ENCODE peak calls at places on chromosomes 13 and 19, in six cellular contexts. V is GM12878, X is K562, B is upper lobe of left lung, M is HepG2, L is A549. E is an unnamed sample.

GRCh38 chr19:34041922-34042521 is 130.3 kb upstream of the LSM14A start:
- ATAC-seq in L (peak; percentile 93), B (no peak), X (peak; percentile 88), V (peak; percentile 78), M (peak; percentile 78), E (no peak)

GRCh38 chr19:48186541-48186991 is 16.1 kb downstream of the ZSWIM9 start:
- ATAC-seq in X (no peak), V (peak; percentile 86), L (no peak), B (no peak), M (no peak), E (no peak)

GRCh38 chr13:110873639-110874507 is 41.0 kb downstream of the ANKRD10 start:
- ATAC-seq in X (no peak), B (no peak), M (no peak), L (no peak), V (no peak), E (no peak)

GRCh38 chr13:20227730-20228129 is 4.4 kb downstream of the GJB6 start:
- ATAC-seq in M (no peak), X (no peak), V (no peak), B (no peak), L (no peak), E (no peak)

GRCh38 chr19:1512671-1513491 is at the start of gene ADAMTSL5:
- ATAC-seq in V (peak; percentile 87), M (peak; percentile 65), L (peak; percentile 68), X (peak; percentile 87), B (no peak), E (peak; percentile 79)

GRCh38 chr13:41645313-41645712 is 188.0 kb downstream of the RGCC start:
- ATAC-seq in B (no peak), V (no peak), X (no peak), L (peak; percentile 39), M (peak; percentile 22), E (peak; percentile 91)

GRCh38 chr19:18737954-18738351 is 53.2 kb downstream of the COMP start:
- ATAC-seq in X (no peak), B (no peak), L (no peak), M (peak; percentile 68), V (no peak), E (no peak)

GRCh38 chr19:38661996-38662395 is 14.5 kb downstream of the ACTN4 start:
- ATAC-seq in X (no peak), L (no peak), B (peak; percentile 4), V (no peak), M (no peak), E (no peak)

GRCh38 chr13:38998739-38999138 is 8.1 kb upstream of the STOML3 start:
- ATAC-seq in X (peak; percentile 96), V (no peak), L (no peak), M (no peak), B (no peak), E (no peak)

GRCh38 chr13:58573742-58574141 is 942.2 kb downstream of the PCDH17 start:
- ATAC-seq in B (no peak), V (no peak), X (no peak), L (no peak), M (no peak), E (no peak)

GRCh38 chr13:86840250-86841191 is 830.6 kb upstream of the SLITRK5 start:
- ATAC-seq in B (peak; percentile 67), X (no peak), M (peak; percentile 81), L (no peak), V (no peak), E (peak; percentile 46)

GRCh38 chr19:51824603-51825002 is 29.6 kb downstream of the FPR3 start:
- ATAC-seq in L (no peak), M (no peak), V (no peak), X (no peak), B (peak; percentile 66), E (peak; percentile 48)

GRCh38 chr13:21825186-21825585 is 154.3 kb downstream of the FGF9 start:
- ATAC-seq in X (no peak), V (no peak), L (no peak), M (peak; percentile 83), B (no peak), E (no peak)

GRCh38 chr13:105655046-105655445 is 880.4 kb downstream of the EFNB2 start:
- ATAC-seq in B (no peak), L (no peak), V (no peak), M (no peak), X (no peak), E (no peak)

GRCh38 chr19:45320997-45321775 is 1.5 kb downstream of the CKM start:
- ATAC-seq in M (no peak), B (no peak), X (no peak), L (no peak), V (no peak), E (no peak)

GRCh38 chr19:13225085-13225484 is 74.9 kb downstream of the IER2 start:
- ATAC-seq in L (no peak), V (no peak), M (no peak), X (no peak), B (no peak), E (no peak)

GRCh38 chr13:24684600-24684998 is 4.4 kb downstream of the ATP12A start:
- ATAC-seq in M (no peak), B (no peak), L (no peak), X (no peak), V (peak; percentile 79), E (no peak)

GRCh38 chr13:40631605-40632004 is 34.8 kb downstream of the FOXO1 start:
- ATAC-seq in X (no peak), L (no peak), V (peak; percentile 52), M (no peak), B (no peak), E (no peak)

GRCh38 chr19:8483165-8483564 is 19.3 kb downstream of the PRAM1 start:
- ATAC-seq in M (no peak), X (no peak), B (no peak), L (no peak), V (no peak), E (no peak)

GRCh38 chr19:8478605-8479004 is 23.8 kb downstream of the PRAM1 start:
- ATAC-seq in V (no peak), M (no peak), B (no peak), L (no peak), X (no peak), E (no peak)

GRCh38 chr19:8481616-8482015 is 20.8 kb downstream of the PRAM1 start:
- ATAC-seq in X (no peak), M (no peak), L (no peak), B (no peak), V (no peak), E (no peak)

GRCh38 chr19:8482696-8483095 is 19.7 kb downstream of the PRAM1 start:
- ATAC-seq in M (no peak), X (no peak), L (no peak), B (no peak), V (no peak), E (no peak)

DNA sequence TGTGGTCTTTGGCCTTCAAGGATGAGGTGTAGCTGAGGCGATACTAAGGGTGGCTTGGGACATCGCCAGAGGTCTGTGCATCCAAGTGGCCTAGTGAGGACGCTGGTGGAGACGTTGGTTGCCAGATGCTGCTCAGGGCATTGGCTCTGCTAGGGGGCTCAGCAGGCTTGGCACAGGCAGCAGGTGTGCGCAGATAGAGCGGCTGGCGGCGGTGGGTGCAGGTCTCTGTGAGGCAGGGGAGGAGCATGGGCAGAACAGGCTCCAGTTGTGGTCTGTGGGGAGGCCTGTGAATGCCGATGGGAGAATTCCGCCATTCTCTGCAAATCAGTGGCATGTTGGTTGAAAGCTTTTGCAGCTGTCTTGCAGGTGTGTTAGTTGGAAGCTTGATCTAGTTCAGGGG is 21.2 kb downstream of the PRAM1 start:
- ATAC-seq in L (no peak), B (no peak), X (no peak), M (no peak), V (no peak), E (no peak)
- H3K4me3 ChIP-seq in L (no peak overlapping the region), B (no peak overlapping the region), X (no peak overlapping the region), M (no peak overlapping the region), V (no peak overlapping the region), E (no peak overlapping the region)

DNA sequence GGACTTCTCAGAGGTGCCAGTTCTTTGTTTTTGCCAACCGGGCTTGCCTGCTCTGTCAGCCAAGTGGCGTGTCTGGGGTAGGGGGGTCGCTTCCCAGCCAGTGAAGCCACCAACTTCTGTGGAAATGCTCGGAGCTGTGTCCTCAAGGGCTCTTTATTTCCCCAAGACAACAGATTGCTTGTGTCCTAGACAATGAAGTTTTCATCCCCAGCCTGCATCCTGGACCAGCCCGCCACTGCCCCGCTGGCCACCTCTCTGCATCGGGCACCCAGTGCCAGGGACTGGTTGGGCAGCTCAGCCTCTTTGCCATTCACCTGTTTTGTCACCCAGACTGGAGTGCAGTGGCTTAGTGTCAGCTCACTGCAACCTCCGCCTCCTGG is 3.7 kb downstream of the RAB11B start:
- ATAC-seq in V (no peak), X (no peak), L (no peak), M (no peak), B (no peak), E (no peak)
- H3K27ac ChIP-seq in V (no peak overlapping the region), X (no peak overlapping the region), L (peak overlapping the region; percentile 78), M (peak overlapping the region; percentile 74), B (peak overlapping the region; percentile 100), E (no peak overlapping the region)

GRCh38 chr19:40274585-40275544 is 10.3 kb downstream of the AKT2 start:
- ATAC-seq in X (peak; percentile 57), B (no peak), M (no peak), V (peak; percentile 80), L (no peak), E (no peak)

GRCh38 chr19:40270362-40271089 is 14.6 kb downstream of the AKT2 start:
- ATAC-seq in M (no peak), L (no peak), V (no peak), B (no peak), X (peak; percentile 26), E (no peak)

GRCh38 chr19:40271706-40272105 is 13.4 kb downstream of the AKT2 start:
- ATAC-seq in B (no peak), V (no peak), M (no peak), X (no peak), L (no peak), E (no peak)

GRCh38 chr19:40272261-40272660 is 12.9 kb downstream of the AKT2 start:
- ATAC-seq in M (no peak), B (no peak), V (no peak), X (no peak), L (no peak), E (no peak)

DNA sequence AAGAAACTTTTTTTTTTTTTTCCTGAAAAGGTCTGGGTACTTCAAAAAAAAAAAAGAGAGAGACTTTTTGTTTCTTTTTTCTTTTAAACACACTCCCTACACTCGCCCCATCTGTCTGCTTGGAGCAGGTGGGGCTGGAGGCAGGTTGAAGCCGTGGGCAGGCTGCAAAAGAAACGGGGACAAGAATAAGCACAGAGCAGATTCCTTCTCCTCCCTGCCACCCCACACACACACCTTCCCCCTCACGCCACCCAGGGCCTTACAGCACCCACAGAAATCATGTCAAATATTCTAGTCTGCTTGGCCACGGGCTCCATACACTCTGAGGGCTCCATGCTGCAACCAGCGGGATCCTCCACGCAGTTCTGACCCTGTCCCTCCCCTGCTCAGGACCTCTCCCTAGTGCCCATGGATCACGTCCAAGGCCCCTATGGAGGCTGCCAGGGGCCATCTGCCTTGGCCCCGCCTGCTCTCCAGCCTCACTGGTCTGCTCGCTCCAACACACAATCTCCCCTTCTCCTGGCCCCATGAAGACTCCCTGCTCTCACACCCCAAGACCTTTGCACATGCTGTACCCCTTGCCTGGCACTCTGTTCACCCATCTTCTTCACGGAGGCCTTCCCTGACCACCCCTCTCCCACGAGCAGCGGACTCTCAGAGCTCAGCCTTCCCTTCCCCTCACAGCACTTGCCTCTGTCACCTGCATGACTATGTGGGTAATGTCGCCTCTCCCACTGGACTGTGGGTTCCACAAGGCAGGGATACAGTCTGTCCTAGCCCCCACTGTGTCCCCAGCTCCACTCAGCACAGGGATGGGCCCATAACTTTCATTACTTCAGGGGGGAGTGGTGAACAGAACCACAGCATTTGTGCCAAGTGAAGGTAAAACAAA is 11.4 kb downstream of the AKT2 start:
- ATAC-seq in X (peak; percentile 11), B (no peak), M (no peak), V (no peak), L (peak; percentile 9), E (no peak)
- TF ChIP-seq EP300 in X (no peak), B (no peak), M (no peak), V (no peak), L (no peak), E (no peak)

GRCh38 chr19:17348700-17349099 is 11.3 kb downstream of the GTPBP3 start:
- ATAC-seq in B (peak; percentile 23), X (no peak), M (peak; percentile 16), V (no peak), L (peak; percentile 54), E (peak; percentile 74)
- H3K4me3 ChIP-seq in B (no peak overlapping the region), X (no peak overlapping the region), M (no peak overlapping the region), V (no peak overlapping the region), L (no peak overlapping the region), E (no peak overlapping the region)

E was measured in gastroesophageal sphincter.